ENCODE peak calls at places on chromosomes 7 and 10, in ten cellular contexts. V, K, M, E, W, F, R, X, B and P are unnamed samples.

GRCh38 chr10:125204400-125204799 is 44.0 kb upstream of the CTBP2 start:
- DNase-seq in V (no peak), K (no peak), M (no peak), E (no peak), W (no peak), F (no peak), R (no peak), X (no peak), B (no peak), P (no peak)

GRCh38 chr7:30148951-30149459 is 14.2 kb downstream of the MTURN start:
- DNase-seq in V (no peak), K (no peak), M (no peak), E (no peak), W (no peak), F (no peak), R (no peak), X (no peak), B (no peak), P (no peak)

GRCh38 chr10:102859911-102860310 is 5.9 kb downstream of the BORCS7 start:
- DNase-seq in V (no peak), K (no peak), M (no peak), E (no peak), W (no peak), F (no peak), R (no peak), X (no peak), B (no peak), P (no peak)

GRCh38 chr7:51619880-51620279 is 303.3 kb upstream of the COBL start:
- DNase-seq in V (no peak), K (no peak), M (no peak), E (no peak), W (no peak), F (no peak), R (no peak), X (no peak), B (no peak), P (no peak)

GRCh38 chr7:29853072-29853471 is 46.8 kb downstream of the WIPF3 start:
- DNase-seq in V (no peak), K (peak), M (no peak), E (no peak), W (no peak), F (no peak), R (no peak), X (no peak), B (no peak), P (no peak)

GRCh38 chr7:121043314-121044234 is 55.1 kb downstream of the CPED1 start:
- DNase-seq in V (no peak), K (no peak), M (no peak), E (no peak), W (no peak), F (no peak), R (no peak), X (no peak), B (no peak), P (no peak)

GRCh38 chr7:31892099-31892787 is 178.0 kb downstream of the PDE1C start:
- DNase-seq in V (no peak), K (no peak), M (no peak), E (no peak), W (no peak), F (no peak), R (no peak), X (no peak), B (no peak), P (no peak)

GRCh38 chr10:16586358-16587138 is 64.9 kb upstream of the C1QL3 start:
- DNase-seq in V (no peak), K (no peak), M (no peak), E (no peak), W (no peak), F (no peak), R (no peak), X (no peak), B (no peak), P (no peak)

GRCh38 chr7:158431941-158432347 is 155.7 kb downstream of the PTPRN2 start:
- DNase-seq in V (peak), K (peak), M (no peak), E (no peak), W (peak), F (no peak), R (peak), X (no peak), B (no peak), P (peak)

GRCh38 chr7:146736446-146737190 is 620.0 kb downstream of the CNTNAP2 start:
- DNase-seq in V (no peak), K (no peak), M (no peak), E (no peak), W (peak), F (no peak), R (peak), X (no peak), B (no peak), P (peak)

GRCh38 chr10:35387768-35388167 is 51.5 kb downstream of the CCNY start:
- DNase-seq in V (no peak), K (peak), M (no peak), E (no peak), W (peak), F (no peak), R (peak), X (no peak), B (no peak), P (peak)

GRCh38 chr7:105036217-105037168 is 22.5 kb downstream of the KMT2E start:
- DNase-seq in V (no peak), K (no peak), M (no peak), E (no peak), W (no peak), F (no peak), R (no peak), X (no peak), B (no peak), P (no peak)

GRCh38 chr7:22849158-22849557 is 26.5 kb upstream of the TOMM7 start:
- DNase-seq in V (no peak), K (no peak), M (no peak), E (no peak), W (no peak), F (no peak), R (no peak), X (no peak), B (no peak), P (no peak)

GRCh38 chr7:2015251-2015871 is 217.4 kb downstream of the MAD1L1 start:
- DNase-seq in V (no peak), K (no peak), M (no peak), E (no peak), W (no peak), F (no peak), R (no peak), X (no peak), B (peak), P (no peak)

GRCh38 chr10:104907509-104907908 is 266.4 kb downstream of the SORCS3 start:
- DNase-seq in V (no peak), K (no peak), M (no peak), E (no peak), W (no peak), F (no peak), R (no peak), X (no peak), B (no peak), P (no peak)

GRCh38 chr10:42938351-42938750 is 138.5 kb upstream of the RET start:
- DNase-seq in V (no peak), K (no peak), M (no peak), E (no peak), W (no peak), F (no peak), R (no peak), X (no peak), B (peak), P (no peak)

GRCh38 chr10:117502421-117503169 is 40.0 kb upstream of the EMX2 start:
- DNase-seq in V (no peak), K (no peak), M (no peak), E (no peak), W (no peak), F (no peak), R (no peak), X (no peak), B (no peak), P (no peak)

GRCh38 chr7:91692800-91693199 is 187.7 kb downstream of the MTERF1 start:
- DNase-seq in V (no peak), K (no peak), M (no peak), E (no peak), W (peak), F (no peak), R (no peak), X (no peak), B (no peak), P (peak)

GRCh38 chr7:24660541-24660940 is 87.3 kb downstream of the PALS2 start:
- DNase-seq in V (no peak), K (no peak), M (no peak), E (no peak), W (peak), F (no peak), R (no peak), X (no peak), B (no peak), P (peak)

GRCh38 chr10:86439544-86439943 is 72.9 kb upstream of the GRID1 start:
- DNase-seq in V (peak), K (peak), M (peak), E (peak), W (peak), F (peak), R (peak), X (no peak), B (no peak), P (peak)

GRCh38 chr7:74043523-74043951 is 15.6 kb downstream of the ELN start:
- DNase-seq in V (no peak), K (no peak), M (no peak), E (no peak), W (no peak), F (no peak), R (no peak), X (no peak), B (no peak), P (peak)

GRCh38 chr7:25031007-25031406 is 51.0 kb upstream of the OSBPL3 start:
- DNase-seq in V (no peak), K (no peak), M (no peak), E (no peak), W (no peak), F (no peak), R (no peak), X (no peak), B (no peak), P (no peak)

GRCh38 chr7:132815696-132816334 is 239.5 kb upstream of the PLXNA4 start:
- DNase-seq in V (no peak), K (no peak), M (no peak), E (no peak), W (peak), F (no peak), R (no peak), X (no peak), B (no peak), P (no peak)

GRCh38 chr7:134890246-134891240 is 95.8 kb upstream of the AGBL3 start:
- DNase-seq in V (peak), K (peak), M (no peak), E (peak), W (peak), F (no peak), R (no peak), X (no peak), B (no peak), P (peak)

GRCh38 chr7:6248581-6248980 is 23.8 kb downstream of the CYTH3 start:
- DNase-seq in V (no peak), K (peak), M (no peak), E (no peak), W (peak), F (no peak), R (peak), X (no peak), B (no peak), P (peak)

GRCh38 chr7:1856161-1856965 is 186.3 kb downstream of the ELFN1 start:
- DNase-seq in V (no peak), K (no peak), M (no peak), E (no peak), W (no peak), F (no peak), R (no peak), X (no peak), B (no peak), P (no peak)

GRCh38 chr7:90384433-90384832 is 18.8 kb upstream of the CLDN12 start:
- DNase-seq in V (no peak), K (peak), M (no peak), E (no peak), W (no peak), F (no peak), R (peak), X (no peak), B (no peak), P (peak)

GRCh38 chr10:122419890-122420623 is 34.4 kb upstream of the ARMS2 start:
- DNase-seq in V (no peak), K (peak), M (no peak), E (no peak), W (peak), F (peak), R (peak), X (no peak), B (no peak), P (peak)